ENCODE peak calls at places on chromosomes 6 and 20, in ten cellular contexts. Z is AG04450, V is GM06990, A is fibroblast of lung, X is pancreas, B is BE2C, Y is neural progenitor cell, I is fibroblast of the aortic adventitia, F is brain microvascular endothelial cell, T is HFF-Myc. R is an unnamed sample.

GRCh38 chr6:48817714-48818113 is 645.3 kb downstream of the MMUT start:
- DNase-seq in Z (no peak), V (no peak), A (peak), X (no peak), B (no peak), Y (no peak), I (peak), F (no peak), T (no peak), R (no peak)

GRCh38 chr6:109772961-109773431 is 81.9 kb downstream of the FIG4 start:
- DNase-seq in Z (no peak), V (no peak), A (peak), X (peak), B (no peak), Y (no peak), I (peak), F (peak), T (no peak), R (no peak)

GRCh38 chr6:32752580-32752979 is 10.8 kb downstream of the HLA-DQB2 start:
- DNase-seq in Z (no peak), V (no peak), A (no peak), X (peak), B (no peak), Y (no peak), I (peak), F (no peak), T (no peak), R (peak)

GRCh38 chr6:138115877-138116660 is 8.8 kb upstream of the PERP start:
- DNase-seq in Z (peak), V (peak), A (peak), X (peak), B (peak), Y (peak), I (peak), F (peak), T (peak), R (peak)

GRCh38 chr20:57786304-57786942 is 76.6 kb upstream of the PMEPA1 start:
- DNase-seq in Z (no peak), V (peak), A (no peak), X (no peak), B (no peak), Y (no peak), I (no peak), F (no peak), T (no peak), R (no peak)

GRCh38 chr20:36579996-36580545 is 6.7 kb downstream of the TGIF2 start:
- DNase-seq in Z (no peak), V (no peak), A (peak), X (no peak), B (no peak), Y (no peak), I (peak), F (peak), T (no peak), R (no peak)

GRCh38 chr6:919499-919898 is 226.6 kb upstream of the EXOC2 start:
- DNase-seq in Z (no peak), V (no peak), A (no peak), X (no peak), B (no peak), Y (no peak), I (no peak), F (no peak), T (no peak), R (no peak)

GRCh38 chr6:56556751-56557540 is 85.7 kb downstream of the DST start:
- DNase-seq in Z (no peak), V (no peak), A (no peak), X (no peak), B (no peak), Y (no peak), I (no peak), F (no peak), T (no peak), R (no peak)

GRCh38 chr6:131183427-131184095 is 48.3 kb downstream of the AKAP7 start:
- DNase-seq in Z (no peak), V (no peak), A (no peak), X (no peak), B (no peak), Y (no peak), I (no peak), F (no peak), T (no peak), R (no peak)

GRCh38 chr6:84516151-84516550 is 248.2 kb downstream of the TBX18 start:
- DNase-seq in Z (no peak), V (no peak), A (no peak), X (no peak), B (no peak), Y (no peak), I (no peak), F (no peak), T (no peak), R (no peak)

DNA sequence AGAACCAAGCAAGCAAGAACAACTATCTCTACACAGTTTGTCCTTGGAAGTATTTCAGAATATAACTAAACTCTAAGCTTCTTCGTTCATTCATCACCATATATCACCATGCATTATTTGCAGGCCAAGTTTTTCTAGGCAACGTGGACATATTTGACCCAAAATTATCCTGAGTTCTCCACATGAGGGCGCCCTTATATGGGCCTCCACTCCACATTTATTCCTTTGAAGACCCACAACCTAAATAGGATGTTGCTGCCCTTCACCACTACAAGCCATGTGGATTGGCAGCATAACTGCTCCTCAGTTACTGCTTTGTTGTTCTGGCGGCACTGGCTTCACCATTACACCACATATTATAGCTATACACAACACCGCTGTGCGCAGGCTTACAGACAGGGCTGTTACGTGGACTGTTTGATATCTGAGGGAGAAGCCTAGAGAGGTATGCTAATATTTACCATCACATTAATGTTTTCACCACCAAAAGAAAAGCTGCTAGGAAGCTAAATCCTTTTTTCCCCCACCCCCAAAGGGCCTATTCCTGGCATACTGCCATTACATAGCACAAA is 411.8 kb downstream of the C6orf118 start:
- DNase-seq in Z (no peak), V (no peak), A (no peak), X (no peak), B (no peak), Y (no peak), I (no peak), F (no peak), T (no peak), R (peak)
- TF ChIP-seq CTCF in Z (no peak), V (no peak), A (no peak), X (no peak), B (peak), Y (peak), I (no peak), F (no peak), T (no peak), R (peak)

DNA sequence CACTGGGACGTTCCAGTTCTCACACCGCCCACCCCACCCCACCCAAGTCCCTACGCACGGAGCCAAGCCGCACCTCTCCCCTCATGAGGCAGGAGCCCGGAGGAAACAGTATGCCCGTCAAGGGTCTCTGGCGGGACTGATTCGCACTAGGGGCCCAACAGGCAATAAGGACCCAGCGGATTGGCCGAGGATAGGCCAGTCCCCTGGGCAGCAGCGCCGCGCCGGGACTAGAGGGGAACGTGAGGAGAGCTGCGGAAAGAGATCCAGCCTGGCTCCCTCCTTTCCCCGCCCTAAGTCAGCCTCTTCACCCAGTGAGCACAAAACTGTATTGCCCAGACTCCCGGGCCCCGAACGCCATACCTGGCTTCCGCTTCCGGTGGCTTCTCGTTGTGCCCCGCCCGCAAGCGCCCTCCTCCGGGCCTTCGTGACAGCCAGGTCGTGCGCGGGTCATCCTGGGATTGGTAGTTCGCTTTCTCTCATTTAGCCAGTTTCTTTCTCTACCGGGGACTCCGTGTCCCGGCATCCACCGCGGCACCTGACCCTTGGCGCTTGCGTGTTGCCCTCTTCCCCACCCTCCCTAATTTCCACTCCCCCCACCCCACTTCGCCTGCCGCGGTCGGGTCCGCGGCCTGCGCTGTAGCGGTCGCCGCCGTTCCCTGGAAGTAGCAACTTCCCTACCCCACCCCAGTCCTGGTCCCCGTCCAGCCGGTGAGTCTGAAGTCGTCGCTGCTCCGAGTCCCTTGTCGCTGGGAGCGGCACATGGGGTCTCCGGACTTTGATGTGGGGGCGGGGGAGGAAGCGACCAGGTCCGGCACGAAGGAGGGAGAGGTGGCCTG is at the start of gene CSNK2B:
- DNase-seq in Z (peak), V (peak), A (peak), X (peak), B (peak), Y (peak), I (peak), F (peak), T (peak), R (peak)
- H3K4me3 ChIP-seq in Z (peak), V (peak), A (peak), X (peak), B (peak), Y (peak), I (peak), F (peak), T (peak), R (peak)

GRCh38 chr6:65170273-65170672 is 536.8 kb downstream of the EYS start:
- DNase-seq in Z (no peak), V (no peak), A (peak), X (no peak), B (no peak), Y (no peak), I (no peak), F (no peak), T (no peak), R (no peak)
- TF ChIP-seq CTCF in Z (no peak), V (no peak), A (no peak), X (no peak), B (no peak), Y (no peak), I (no peak), F (no peak), T (no peak), R (no peak)

DNA sequence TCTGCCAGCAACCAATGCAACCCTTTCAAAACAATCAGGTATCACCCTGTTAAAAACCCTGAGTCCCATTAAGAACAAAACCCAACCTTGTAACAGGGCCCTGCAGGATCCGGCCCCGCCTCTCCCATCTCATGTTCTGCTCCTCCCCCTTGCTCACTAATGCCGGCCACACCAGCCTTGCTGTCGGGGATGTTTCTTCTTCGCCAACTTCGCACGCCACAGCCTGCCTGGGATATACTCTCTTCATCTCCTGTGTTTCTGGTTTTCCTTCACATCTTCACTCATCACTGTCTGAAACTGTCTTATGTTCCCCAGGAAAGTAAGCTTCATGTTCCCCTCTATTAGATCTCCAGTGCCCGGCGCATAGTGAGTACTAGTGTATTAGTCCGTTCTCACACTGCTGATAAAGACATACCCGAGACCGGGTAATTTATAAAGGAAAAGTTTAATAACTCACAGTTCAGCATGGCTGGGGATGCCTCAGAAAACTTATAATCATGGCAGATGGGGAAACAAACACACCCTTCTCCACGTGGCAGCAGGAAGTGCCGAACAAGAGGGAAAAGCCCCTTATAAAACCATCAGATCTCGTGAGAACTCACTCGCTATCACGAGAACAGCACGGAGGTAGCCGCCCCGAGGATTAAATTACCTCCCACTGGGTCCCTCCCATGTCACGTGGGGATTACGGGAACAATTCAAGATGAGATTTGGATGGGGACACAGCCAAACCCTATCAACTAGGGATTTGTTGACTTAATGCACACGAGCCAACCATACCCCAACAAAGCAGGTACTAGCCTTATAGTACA is 5.1 kb downstream of the TP53RK start:
- DNase-seq in Z (peak), V (no peak), A (peak), X (peak), B (no peak), Y (peak), I (peak), F (peak), T (peak), R (peak)
- H3K4me3 ChIP-seq in Z (peak), V (no peak), A (peak), X (peak), B (no peak), Y (peak), I (peak), F (peak), T (peak), R (no peak)

GRCh38 chr6:158725704-158726103 is 75.8 kb downstream of the SYTL3 start:
- DNase-seq in Z (no peak), V (no peak), A (no peak), X (no peak), B (no peak), Y (no peak), I (no peak), F (no peak), T (no peak), R (no peak)
- TF ChIP-seq CTCF in Z (no peak), V (no peak), A (no peak), X (no peak), B (no peak), Y (no peak), I (no peak), F (no peak), T (no peak), R (no peak)